ENCODE peak calls at places on chromosomes 5 and 9, in eight cellular contexts. One of them, this sample, is unnamed.

GRCh38 chr9:131161585-131161984 is 36.2 kb downstream of the NUP214 start:
- DNase-seq in transverse colon: no peak
- DNase-seq in DMS79 treated with DMSO at 0.1 percent for 48 hours: no peak
- DNase-seq in mucosa of gallbladder: no peak
- DNase-seq in suprapubic skin: no peak
- DNase-seq in brain microvascular endothelial cell: no peak
- DNase-seq in HuH-7.5: no peak
- DNase-seq in left ventricle myocardium superior: no peak
- DNase-seq in this sample: no peak

GRCh38 chr5:94830520-94830919 is 212.1 kb downstream of the SLF1 start:
- DNase-seq in brain microvascular endothelial cell: no peak
- DNase-seq in HuH-7.5: no peak
- DNase-seq in left ventricle myocardium superior: no peak
- DNase-seq in transverse colon: no peak
- DNase-seq in DMS79 treated with DMSO at 0.1 percent for 48 hours: no peak
- DNase-seq in mucosa of gallbladder: no peak
- DNase-seq in suprapubic skin: no peak
- DNase-seq in this sample: no peak

GRCh38 chr5:151257731-151258715 is 5.0 kb downstream of the GM2A start:
- DNase-seq in DMS79 treated with DMSO at 0.1 percent for 48 hours: no peak
- DNase-seq in transverse colon: peak
- DNase-seq in mucosa of gallbladder: no peak
- DNase-seq in suprapubic skin: no peak
- DNase-seq in brain microvascular endothelial cell: no peak
- DNase-seq in HuH-7.5: no peak
- DNase-seq in left ventricle myocardium superior: no peak
- DNase-seq in this sample: no peak

GRCh38 chr5:143657814-143658395 is 154.1 kb upstream of the HMHB1 start:
- DNase-seq in transverse colon: no peak
- DNase-seq in HuH-7.5: no peak
- DNase-seq in DMS79 treated with DMSO at 0.1 percent for 48 hours: peak
- DNase-seq in left ventricle myocardium superior: no peak
- DNase-seq in suprapubic skin: no peak
- DNase-seq in brain microvascular endothelial cell: no peak
- DNase-seq in mucosa of gallbladder: no peak
- DNase-seq in this sample: no peak

GRCh38 chr9:2725929-2726328 is 8.6 kb downstream of the KCNV2 start:
- DNase-seq in left ventricle myocardium superior: no peak
- DNase-seq in suprapubic skin: no peak
- DNase-seq in mucosa of gallbladder: no peak
- DNase-seq in DMS79 treated with DMSO at 0.1 percent for 48 hours: no peak
- DNase-seq in HuH-7.5: no peak
- DNase-seq in transverse colon: no peak
- DNase-seq in brain microvascular endothelial cell: no peak
- DNase-seq in this sample: no peak

GRCh38 chr5:115709585-115709984 is 83.7 kb upstream of the TMED7 start:
- DNase-seq in suprapubic skin: no peak
- DNase-seq in brain microvascular endothelial cell: no peak
- DNase-seq in left ventricle myocardium superior: no peak
- DNase-seq in transverse colon: no peak
- DNase-seq in mucosa of gallbladder: no peak
- DNase-seq in HuH-7.5: no peak
- DNase-seq in DMS79 treated with DMSO at 0.1 percent for 48 hours: no peak
- DNase-seq in this sample: no peak

GRCh38 chr5:81909677-81910076 is 62.1 kb upstream of the ATG10 start:
- DNase-seq in brain microvascular endothelial cell: no peak
- DNase-seq in left ventricle myocardium superior: no peak
- DNase-seq in suprapubic skin: no peak
- DNase-seq in mucosa of gallbladder: no peak
- DNase-seq in transverse colon: no peak
- DNase-seq in HuH-7.5: no peak
- DNase-seq in DMS79 treated with DMSO at 0.1 percent for 48 hours: no peak
- DNase-seq in this sample: no peak

GRCh38 chr5:159697536-159697935 is 218.7 kb upstream of the ADRA1B start:
- DNase-seq in transverse colon: no peak
- DNase-seq in HuH-7.5: no peak
- DNase-seq in left ventricle myocardium superior: no peak
- DNase-seq in DMS79 treated with DMSO at 0.1 percent for 48 hours: no peak
- DNase-seq in mucosa of gallbladder: no peak
- DNase-seq in suprapubic skin: no peak
- DNase-seq in brain microvascular endothelial cell: no peak
- DNase-seq in this sample: no peak

GRCh38 chr9:85322592-85322991 is 419.2 kb downstream of the AGTPBP1 start:
- DNase-seq in brain microvascular endothelial cell: no peak
- DNase-seq in left ventricle myocardium superior: no peak
- DNase-seq in suprapubic skin: no peak
- DNase-seq in DMS79 treated with DMSO at 0.1 percent for 48 hours: no peak
- DNase-seq in HuH-7.5: no peak
- DNase-seq in transverse colon: no peak
- DNase-seq in mucosa of gallbladder: no peak
- DNase-seq in this sample: no peak

GRCh38 chr5:128093368-128093767 is 9.8 kb downstream of the SLC12A2 start:
- DNase-seq in left ventricle myocardium superior: no peak
- DNase-seq in brain microvascular endothelial cell: no peak
- DNase-seq in HuH-7.5: no peak
- DNase-seq in transverse colon: no peak
- DNase-seq in DMS79 treated with DMSO at 0.1 percent for 48 hours: no peak
- DNase-seq in suprapubic skin: no peak
- DNase-seq in mucosa of gallbladder: no peak
- DNase-seq in this sample: no peak

GRCh38 chr9:128771094-128771721 is 519 bp downstream of the ZER1 start:
- DNase-seq in suprapubic skin: no peak
- DNase-seq in DMS79 treated with DMSO at 0.1 percent for 48 hours: peak
- DNase-seq in transverse colon: peak
- DNase-seq in HuH-7.5: no peak
- DNase-seq in brain microvascular endothelial cell: no peak
- DNase-seq in mucosa of gallbladder: no peak
- DNase-seq in left ventricle myocardium superior: no peak
- DNase-seq in this sample: no peak

GRCh38 chr5:17398439-17398838 is 99.6 kb upstream of the TAF11L2 start:
- DNase-seq in suprapubic skin: no peak
- DNase-seq in mucosa of gallbladder: no peak
- DNase-seq in transverse colon: no peak
- DNase-seq in left ventricle myocardium superior: no peak
- DNase-seq in DMS79 treated with DMSO at 0.1 percent for 48 hours: no peak
- DNase-seq in brain microvascular endothelial cell: peak
- DNase-seq in HuH-7.5: no peak
- DNase-seq in this sample: peak

GRCh38 chr9:138103824-138104206 is 226.2 kb downstream of the CACNA1B start:
- DNase-seq in suprapubic skin: peak
- DNase-seq in DMS79 treated with DMSO at 0.1 percent for 48 hours: no peak
- DNase-seq in mucosa of gallbladder: no peak
- DNase-seq in transverse colon: no peak
- DNase-seq in brain microvascular endothelial cell: no peak
- DNase-seq in HuH-7.5: no peak
- DNase-seq in left ventricle myocardium superior: no peak
- DNase-seq in this sample: no peak

GRCh38 chr9:97389249-97389648 is 22.6 kb upstream of the TDRD7 start:
- DNase-seq in HuH-7.5: no peak
- DNase-seq in brain microvascular endothelial cell: no peak
- DNase-seq in left ventricle myocardium superior: no peak
- DNase-seq in DMS79 treated with DMSO at 0.1 percent for 48 hours: no peak
- DNase-seq in mucosa of gallbladder: no peak
- DNase-seq in transverse colon: no peak
- DNase-seq in suprapubic skin: no peak
- DNase-seq in this sample: no peak

GRCh38 chr9:16771352-16771751 is 99.1 kb downstream of the BNC2 start:
- DNase-seq in left ventricle myocardium superior: no peak
- DNase-seq in suprapubic skin: no peak
- DNase-seq in transverse colon: no peak
- DNase-seq in brain microvascular endothelial cell: no peak
- DNase-seq in DMS79 treated with DMSO at 0.1 percent for 48 hours: no peak
- DNase-seq in mucosa of gallbladder: no peak
- DNase-seq in HuH-7.5: no peak
- DNase-seq in this sample: no peak

GRCh38 chr9:97368964-97369363 is 42.9 kb upstream of the TDRD7 start:
- DNase-seq in left ventricle myocardium superior: no peak
- DNase-seq in mucosa of gallbladder: no peak
- DNase-seq in DMS79 treated with DMSO at 0.1 percent for 48 hours: no peak
- DNase-seq in transverse colon: no peak
- DNase-seq in HuH-7.5: no peak
- DNase-seq in brain microvascular endothelial cell: no peak
- DNase-seq in suprapubic skin: no peak
- DNase-seq in this sample: no peak

GRCh38 chr5:7868773-7869473 is at the start of the genes FASTKD3 and MTRR:
- DNase-seq in left ventricle myocardium superior: peak
- DNase-seq in brain microvascular endothelial cell: peak
- DNase-seq in HuH-7.5: peak
- DNase-seq in DMS79 treated with DMSO at 0.1 percent for 48 hours: peak
- DNase-seq in suprapubic skin: peak
- DNase-seq in transverse colon: peak
- DNase-seq in mucosa of gallbladder: peak
- DNase-seq in this sample: peak

GRCh38 chr9:130729145-130729544 is 35.6 kb downstream of the EXOSC2 start:
- DNase-seq in brain microvascular endothelial cell: no peak
- DNase-seq in suprapubic skin: no peak
- DNase-seq in transverse colon: no peak
- DNase-seq in left ventricle myocardium superior: no peak
- DNase-seq in mucosa of gallbladder: no peak
- DNase-seq in HuH-7.5: no peak
- DNase-seq in DMS79 treated with DMSO at 0.1 percent for 48 hours: no peak
- DNase-seq in this sample: no peak

This sample was measured in retinal pigment epithelial cell.